ENCODE peak calls at places on chromosomes 5 and 9, in five cellular contexts. F, A, X, R and E are unnamed samples.

GRCh38 chr5:28766565-28767158 is 1728.3 kb upstream of the CDH9 start:
- DNase-seq in X (no peak), A (no peak), F (peak; percentile 2), R (no peak), E (peak; percentile 69)

GRCh38 chr9:126690431-126691051 is 76.8 kb downstream of the LMX1B start:
- DNase-seq in A (no peak), X (peak; percentile 32), F (peak; percentile 21), R (peak; percentile 8), E (peak; percentile 54)

GRCh38 chr5:136703706-136704105 is 338.4 kb upstream of the TRPC7 start:
- DNase-seq in R (no peak), A (no peak), F (no peak), X (no peak), E (no peak)

GRCh38 chr5:59790399-59791130 is 103.0 kb downstream of the PDE4D start:
- DNase-seq in F (peak; percentile 93), X (no peak), A (no peak), R (no peak), E (peak; percentile 79)

GRCh38 chr5:124773291-124774001 is 27.0 kb upstream of the ZNF608 start:
- DNase-seq in X (no peak), F (no peak), A (no peak), R (no peak), E (no peak)

GRCh38 chr5:40960027-40960426 is 50.7 kb downstream of the C7 start:
- DNase-seq in X (no peak), R (no peak), F (no peak), A (no peak), E (no peak)

GRCh38 chr5:117252566-117252965 is 677.9 kb upstream of the SEMA6A start:
- DNase-seq in A (no peak), X (no peak), R (no peak), F (no peak), E (no peak)

GRCh38 chr9:129549139-129549538 is 71.8 kb downstream of the C9orf50 start:
- DNase-seq in R (no peak), X (no peak), F (no peak), A (no peak), E (no peak)

GRCh38 chr9:4382722-4383317 is 83.0 kb upstream of the GLIS3 start:
- DNase-seq in A (no peak), X (no peak), F (peak; percentile 46), R (no peak), E (peak; percentile 53)

GRCh38 chr9:75445122-75445521 is 356.8 kb downstream of the OSTF1 start:
- DNase-seq in F (no peak), R (no peak), A (no peak), X (no peak), E (no peak)

GRCh38 chr5:157721159-157721558 is 10.1 kb upstream of the THG1L start:
- DNase-seq in X (no peak), F (no peak), R (no peak), A (no peak), E (no peak)

GRCh38 chr5:3361811-3362605 is 233.6 kb upstream of the IRX1 start:
- DNase-seq in R (no peak), F (no peak), X (no peak), A (no peak), E (no peak)

GRCh38 chr5:80825780-80826460 is 134.2 kb upstream of the RASGRF2 start:
- DNase-seq in R (no peak), F (peak; percentile 41), A (no peak), X (no peak), E (no peak)

GRCh38 chr9:129258124-129258822 is 80.2 kb upstream of the IER5L start:
- DNase-seq in F (peak; percentile 78), X (peak; percentile 76), R (peak; percentile 71), A (peak; percentile 32), E (peak; percentile 91)

GRCh38 chr5:169909945-169910344 is 70.3 kb downstream of the INSYN2B start:
- DNase-seq in F (no peak), A (no peak), X (no peak), R (no peak), E (no peak)

GRCh38 chr5:170151105-170151831 is 45.6 kb downstream of the FOXI1 start:
- DNase-seq in R (no peak), F (peak; percentile 43), X (no peak), A (no peak), E (peak; percentile 95)

GRCh38 chr5:134005415-134006118 is 792 bp upstream of the VDAC1 start:
- DNase-seq in R (no peak), F (no peak), A (no peak), X (peak; percentile 43), E (no peak)

GRCh38 chr9:87322840-87323635 is 174.6 kb upstream of the DAPK1 start:
- DNase-seq in X (no peak), F (no peak), A (no peak), R (no peak), E (peak; percentile 50)

GRCh38 chr5:173397531-173397930 is 69.3 kb upstream of the STC2 start:
- DNase-seq in R (no peak), A (no peak), X (no peak), F (no peak), E (no peak)

GRCh38 chr9:126089789-126090188 is 236.8 kb upstream of the MVB12B start:
- DNase-seq in R (no peak), F (no peak), X (no peak), A (no peak), E (no peak)

GRCh38 chr5:135880278-135880677 is 15.4 kb downstream of the IL9 start:
- DNase-seq in R (no peak), F (no peak), X (no peak), A (no peak), E (peak; percentile 45)

GRCh38 chr5:163894645-163895044 is 389.2 kb downstream of the MAT2B start:
- DNase-seq in F (peak; percentile 92), A (no peak), R (no peak), X (no peak), E (peak; percentile 83)

GRCh38 chr5:40678021-40678939 is 1.4 kb upstream of the PTGER4 start:
- DNase-seq in F (peak; percentile 66), A (no peak), R (no peak), X (no peak), E (peak; percentile 39)

GRCh38 chr9:77022783-77023440 is 3.5 kb downstream of the FOXB2 start:
- DNase-seq in X (no peak), R (no peak), F (no peak), A (no peak), E (no peak)

GRCh38 chr9:71796368-71796767 is 28.1 kb upstream of the CEMIP2 start:
- DNase-seq in A (no peak), F (no peak), X (no peak), R (no peak), E (no peak)

GRCh38 chr5:53915120-53915519 is 354.7 kb downstream of the NDUFS4 start:
- DNase-seq in X (no peak), F (no peak), R (no peak), A (no peak), E (no peak)

GRCh38 chr5:72543365-72543764 is 36.2 kb upstream of the ZNF366 start:
- DNase-seq in A (no peak), F (no peak), X (no peak), R (no peak), E (peak; percentile 77)